ENCODE peak calls at places on chromosome 7, in eight cellular contexts. F is ovary, X is HCT116, P is uterus, J is H1, Y is sigmoid colon, R is tibial nerve, C is suprapubic skin. E is an unnamed sample.

GRCh38 chr7:4450483-4450882 is 231.6 kb upstream of the FOXK1 start:
- DNase-seq in P (no peak), Y (no peak), C (no peak), X (peak), F (no peak), R (no peak), J (no peak), E (no peak)

GRCh38 chr7:149500201-149500600 is 2.6 kb upstream of the ZNF746 start:
- DNase-seq in F (no peak), C (no peak), P (no peak), X (no peak), J (no peak), Y (no peak), R (no peak), E (no peak)

GRCh38 chr7:104156842-104157277 is 51.0 kb downstream of the ORC5 start:
- DNase-seq in Y (no peak), C (no peak), F (no peak), P (no peak), R (no peak), J (no peak), X (peak), E (no peak)

GRCh38 chr7:150755473-150756099 is 18.4 kb downstream of the GIMAP5 start:
- DNase-seq in X (no peak), J (no peak), P (no peak), R (no peak), F (no peak), Y (no peak), C (no peak), E (no peak)

GRCh38 chr7:65983965-65984654 is 2.1 kb upstream of the GUSB start:
- DNase-seq in F (no peak), Y (no peak), P (no peak), J (no peak), R (no peak), X (no peak), C (peak), E (no peak)

GRCh38 chr7:115229401-115230083 is 307.6 kb downstream of the MDFIC start:
- DNase-seq in C (no peak), P (no peak), R (no peak), Y (no peak), J (no peak), F (no peak), X (no peak), E (no peak)

GRCh38 chr7:78383096-78383495 is 584.5 kb downstream of the PHTF2 start:
- DNase-seq in P (no peak), C (no peak), Y (no peak), X (no peak), J (no peak), F (no peak), R (no peak), E (no peak)

GRCh38 chr7:92028226-92028625 is 87.6 kb downstream of the AKAP9 start:
- DNase-seq in F (no peak), C (no peak), R (no peak), J (no peak), Y (no peak), P (no peak), X (no peak), E (no peak)

GRCh38 chr7:121126801-121127534 is 138.5 kb downstream of the CPED1 start:
- DNase-seq in Y (no peak), R (no peak), J (no peak), P (no peak), F (no peak), X (peak), C (no peak), E (no peak)

GRCh38 chr7:100691676-100692577 is 2.1 kb downstream of the GIGYF1 start:
- DNase-seq in R (peak), X (no peak), J (peak), Y (peak), C (no peak), F (peak), P (peak), E (peak)

GRCh38 chr7:95577137-95577536 is 19.2 kb downstream of the PDK4 start:
- DNase-seq in J (peak), P (no peak), F (no peak), C (no peak), R (no peak), Y (no peak), X (no peak), E (no peak)

GRCh38 chr7:31192996-31193395 is 140.9 kb downstream of the ADCYAP1R1 start:
- DNase-seq in C (no peak), P (peak), J (peak), X (peak), R (no peak), Y (no peak), F (no peak), E (no peak)

GRCh38 chr7:144736880-144737493 is 98.9 kb downstream of the TPK1 start:
- DNase-seq in J (no peak), X (no peak), Y (no peak), F (no peak), C (no peak), P (no peak), R (no peak), E (no peak)

GRCh38 chr7:93890464-93891068 is at the start of gene TFPI2:
- DNase-seq in Y (peak), R (no peak), J (peak), C (no peak), F (peak), X (no peak), P (peak), E (no peak)

GRCh38 chr7:130394421-130395188 is 14.3 kb downstream of the CPA1 start:
- DNase-seq in C (no peak), J (no peak), P (no peak), R (no peak), F (no peak), X (no peak), Y (no peak), E (no peak)

GRCh38 chr7:75732764-75733630 is 5.7 kb downstream of the HIP1 start:
- DNase-seq in Y (no peak), R (no peak), C (no peak), P (peak), X (peak), J (no peak), F (no peak), E (no peak)

GRCh38 chr7:101166603-101166908 is 1.2 kb upstream of the VGF start:
- DNase-seq in C (no peak), X (no peak), P (no peak), F (no peak), J (no peak), R (no peak), Y (no peak), E (no peak)

GRCh38 chr7:100352984-100353684 is 4.8 kb upstream of the PILRB start:
- DNase-seq in R (no peak), C (peak), F (no peak), X (no peak), P (no peak), J (no peak), Y (peak), E (peak)

GRCh38 chr7:4109481-4110110 is 572.5 kb upstream of the FOXK1 start:
- DNase-seq in Y (no peak), X (no peak), J (no peak), P (no peak), F (no peak), R (no peak), C (peak), E (no peak)

GRCh38 chr7:87420173-87420572 is 55.3 kb downstream of the ABCB4 start:
- DNase-seq in X (no peak), F (no peak), R (no peak), J (no peak), C (no peak), Y (no peak), P (no peak), E (no peak)

GRCh38 chr7:118855290-118855689 is 630.8 kb downstream of the ANKRD7 start:
- DNase-seq in C (no peak), F (no peak), P (no peak), X (no peak), Y (no peak), R (no peak), J (no peak), E (no peak)
- TF ChIP-seq CTCF in C (no peak), F (no peak), P (no peak), X (no peak), Y (no peak), R (no peak), J (no peak), E (no peak)

DNA sequence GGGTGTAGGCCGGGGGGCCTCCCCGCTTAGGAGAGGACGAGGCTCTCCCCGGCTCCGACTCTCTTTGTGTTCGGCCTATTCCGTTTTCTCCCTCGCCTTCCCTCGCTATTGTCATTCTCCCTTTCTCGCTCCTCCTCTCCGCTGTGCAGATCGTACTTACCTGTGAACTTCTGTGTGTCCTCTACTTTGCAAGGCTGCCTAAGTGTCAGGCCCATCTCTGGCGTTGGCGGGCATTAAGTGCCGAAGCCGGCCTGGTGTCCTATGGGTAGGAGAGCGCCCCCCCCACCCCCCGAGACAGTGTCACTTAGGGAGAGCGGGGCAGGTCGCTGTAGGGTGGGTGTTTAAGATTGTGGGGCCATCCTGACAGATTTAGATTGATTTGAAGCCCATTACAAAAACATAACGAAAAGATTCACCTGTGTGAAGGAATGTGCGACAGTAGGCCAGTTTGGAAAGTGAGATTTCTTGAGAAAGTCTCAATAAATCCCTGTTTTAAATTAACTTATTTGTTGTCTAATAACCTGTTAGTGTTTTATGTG is 579 bp downstream of the RBM33 start:
- DNase-seq in X (no peak), R (no peak), C (no peak), J (no peak), F (peak), P (peak), Y (no peak), E (peak)
- TF ChIP-seq POLR2A in X (no peak), R (no peak), C (no peak), J (no peak), F (no peak), P (no peak), Y (no peak), E (no peak)

GRCh38 chr7:112421666-112422486 is 28.4 kb upstream of the IFRD1 start:
- DNase-seq in X (no peak), R (no peak), C (no peak), J (no peak), F (no peak), Y (no peak), P (no peak), E (no peak)
- H3K4me3 ChIP-seq in X (no peak), R (no peak), C (no peak), J (no peak), F (no peak), Y (no peak), P (no peak), E (no peak)

GRCh38 chr7:125668321-125668993 is 738.8 kb upstream of the POT1 start:
- DNase-seq in X (no peak), J (no peak), P (no peak), R (no peak), C (no peak), Y (no peak), F (no peak), E (no peak)

GRCh38 chr7:125675628-125676027 is 746.0 kb upstream of the POT1 start:
- DNase-seq in R (no peak), Y (no peak), X (no peak), J (no peak), P (no peak), F (no peak), C (no peak), E (no peak)

GRCh38 chr7:125675169-125675568 is 745.5 kb upstream of the POT1 start:
- DNase-seq in P (no peak), Y (no peak), X (no peak), J (no peak), F (no peak), R (no peak), C (no peak), E (no peak)

DNA sequence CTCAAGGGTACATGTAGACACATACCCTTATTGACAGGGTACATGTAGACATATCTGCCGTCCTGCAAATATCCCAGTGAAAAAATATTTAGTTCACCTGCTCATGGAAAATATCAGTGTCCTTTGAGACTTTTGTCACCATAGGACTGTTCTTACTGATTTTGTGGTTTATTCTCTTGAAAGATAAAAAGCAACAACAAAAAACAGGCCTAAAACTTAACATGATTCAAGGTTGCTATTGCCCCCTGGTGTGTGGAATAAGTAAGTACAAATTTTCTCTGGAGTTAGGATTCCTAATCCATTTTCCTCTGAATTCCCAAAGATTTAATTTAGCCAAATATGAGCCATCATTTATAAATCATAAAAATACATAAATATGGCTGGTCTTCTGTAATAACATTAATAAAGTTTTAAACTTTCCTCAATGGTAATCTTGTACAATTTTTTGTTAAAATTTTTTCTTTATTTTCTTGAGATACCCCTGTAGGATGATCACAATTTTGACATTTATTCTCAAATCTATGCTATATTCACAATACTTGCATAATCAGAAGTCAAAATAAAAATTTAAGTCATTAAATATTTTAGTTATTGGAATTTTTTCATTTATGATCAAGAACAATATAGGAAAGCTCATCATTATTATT is 741.4 kb upstream of the POT1 start:
- DNase-seq in R (no peak), J (no peak), P (no peak), X (peak), Y (no peak), F (no peak), C (no peak), E (no peak)
- TF ChIP-seq CTCF in R (peak), J (no peak), P (no peak), X (peak), Y (no peak), F (no peak), C (no peak), E (no peak)

GRCh38 chr7:27244488-27245123 is 2.0 kb downstream of the EVX1 start:
- DNase-seq in Y (no peak), C (no peak), X (no peak), J (peak), R (no peak), F (no peak), P (no peak), E (no peak)

GRCh38 chr7:27245124-27245797 is 2.7 kb downstream of the EVX1 start:
- DNase-seq in J (peak), P (no peak), C (no peak), X (no peak), R (no peak), Y (no peak), F (no peak), E (no peak)

GRCh38 chr7:27247452-27248426 is 5.1 kb downstream of the EVX1 start:
- DNase-seq in F (no peak), C (no peak), Y (no peak), R (no peak), X (no peak), J (no peak), P (no peak), E (no peak)

GRCh38 chr7:27247000-27247399 is 4.4 kb downstream of the EVX1 start:
- DNase-seq in J (no peak), F (no peak), X (no peak), P (no peak), Y (no peak), R (no peak), C (no peak), E (no peak)

GRCh38 chr7:27245798-27246691 is 3.4 kb downstream of the EVX1 start:
- DNase-seq in P (no peak), R (no peak), C (no peak), F (no peak), Y (no peak), X (no peak), J (peak), E (no peak)
- TF ChIP-seq POLR2A in P (no peak), R (no peak), C (no peak), F (no peak), Y (no peak), X (no peak), J (no peak), E (no peak)

DNA sequence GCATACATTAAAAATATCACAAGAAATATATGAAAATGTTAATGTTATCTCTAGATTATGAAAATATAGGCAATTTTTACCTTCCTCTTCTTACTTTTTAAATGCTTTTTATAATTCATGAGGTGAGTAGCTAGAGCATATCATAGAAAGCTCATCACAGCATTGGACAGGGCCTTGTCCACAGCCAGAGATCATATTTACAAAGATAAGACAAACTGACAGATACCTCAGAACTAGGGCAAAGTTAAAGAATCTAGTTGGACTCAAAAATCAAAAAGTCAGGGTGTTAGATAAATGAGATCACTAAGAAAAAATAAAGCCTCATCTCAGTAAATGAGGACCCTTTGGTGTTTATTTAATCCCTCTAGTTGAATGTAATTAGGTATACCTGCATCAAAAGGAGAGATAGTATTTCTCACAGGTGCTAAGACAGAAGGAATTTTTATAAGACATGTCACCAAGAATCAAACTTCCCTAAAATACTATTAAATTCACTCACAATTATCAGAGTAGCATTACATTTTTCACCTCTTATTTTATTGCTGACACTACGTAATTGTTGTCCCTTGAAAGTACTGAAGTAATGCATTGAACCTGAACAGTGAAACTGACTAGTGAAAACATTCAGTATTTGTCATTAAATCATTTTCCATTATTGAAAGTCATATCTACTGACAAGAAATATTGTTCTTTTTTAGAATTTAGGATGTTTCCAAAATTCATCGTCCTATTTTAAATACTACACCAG is 25.6 kb downstream of the CFAP69 start:
- DNase-seq in J (no peak), C (no peak), Y (no peak), X (no peak), R (no peak), P (no peak), F (no peak), E (no peak)
- H3K4me3 ChIP-seq in J (no peak), C (no peak), Y (no peak), X (no peak), R (no peak), P (no peak), F (no peak), E (no peak)

GRCh38 chr7:42235734-42236133 is 1.3 kb downstream of the GLI3 start:
- DNase-seq in R (no peak), Y (peak), P (no peak), C (peak), X (no peak), F (peak), J (no peak), E (no peak)

GRCh38 chr7:42236266-42237161 is 495 bp downstream of the GLI3 start:
- DNase-seq in F (peak), R (peak), J (peak), Y (peak), X (no peak), C (peak), P (peak), E (peak)

GRCh38 chr7:42238709-42239395 is 1.8 kb upstream of the GLI3 start:
- DNase-seq in P (peak), C (no peak), Y (peak), F (peak), R (no peak), J (no peak), X (no peak), E (peak)

GRCh38 chr7:42237891-42238531 is 1.0 kb upstream of the GLI3 start:
- DNase-seq in J (peak), X (no peak), P (peak), C (peak), Y (peak), F (peak), R (peak), E (peak)

GRCh38 chr7:42237162-42237821 is at the start of gene GLI3:
- DNase-seq in R (peak), Y (peak), P (peak), F (peak), J (peak), X (no peak), C (peak), E (peak)
- TF ChIP-seq CTCF in R (peak), Y (peak), P (no peak), F (no peak), J (no peak), X (no peak), C (peak), E (no peak)

E was measured in lower leg skin.